ENCODE peak calls at places on chromosomes 2 and 18, in five cellular contexts. Y is A549, G is HCT116, C is GM12878, Q is SK-N-SH. X is an unnamed sample.

GRCh38 chr18:28357785-28358401 is 181.0 kb upstream of the CDH2 start:
- DNase-seq in G (peak; percentile 18), Q (no peak), Y (peak; percentile 16), C (no peak), X (no peak)

GRCh38 chr2:71457959-71458322 is 4.6 kb downstream of the DYSF start:
- DNase-seq in Y (no peak), C (no peak), Q (no peak), G (no peak), X (no peak)

GRCh38 chr2:57943271-57943670 is 103.3 kb upstream of the VRK2 start:
- DNase-seq in G (no peak), Y (peak; percentile 10), C (no peak), Q (no peak), X (no peak)

GRCh38 chr2:133200684-133201421 is 367.4 kb downstream of the NCKAP5 start:
- DNase-seq in Y (peak; percentile 92), C (no peak), G (peak; percentile 56), Q (no peak), X (peak; percentile 24)

GRCh38 chr2:127621981-127622431 is 23.9 kb upstream of the GPR17 start:
- DNase-seq in Q (peak; percentile 14), C (no peak), G (no peak), Y (no peak), X (no peak)

GRCh38 chr2:149579972-149580882 is 7.3 kb downstream of the MMADHC start:
- DNase-seq in G (no peak), Q (no peak), Y (no peak), C (no peak), X (no peak)

GRCh38 chr2:124566518-124566970 is 541.5 kb downstream of the CNTNAP5 start:
- DNase-seq in Y (no peak), G (no peak), C (no peak), Q (no peak), X (no peak)

GRCh38 chr2:222561817-222562424 is 94.0 kb downstream of the FARSB start:
- DNase-seq in Q (peak; percentile 63), G (peak; percentile 39), C (peak; percentile 13), Y (peak; percentile 53), X (peak; percentile 43)

GRCh38 chr2:3628800-3629199 is 29.2 kb upstream of the ALLC start:
- DNase-seq in C (no peak), Q (no peak), G (peak; percentile 26), Y (peak; percentile 41), X (no peak)

GRCh38 chr2:234999740-235000425 is 48.1 kb downstream of the SH3BP4 start:
- DNase-seq in C (no peak), G (no peak), Q (no peak), Y (no peak), X (no peak)
- H3K4me1 ChIP-seq in C (no peaks in the 10 kb centered on the region), G (peaks cover 55% of the 10 kb centered on the region), Q (peaks cover 58% of the 10 kb centered on the region), Y (peaks cover 78% of the 10 kb centered on the region), X (peaks cover 75% of the 10 kb centered on the region)

DNA sequence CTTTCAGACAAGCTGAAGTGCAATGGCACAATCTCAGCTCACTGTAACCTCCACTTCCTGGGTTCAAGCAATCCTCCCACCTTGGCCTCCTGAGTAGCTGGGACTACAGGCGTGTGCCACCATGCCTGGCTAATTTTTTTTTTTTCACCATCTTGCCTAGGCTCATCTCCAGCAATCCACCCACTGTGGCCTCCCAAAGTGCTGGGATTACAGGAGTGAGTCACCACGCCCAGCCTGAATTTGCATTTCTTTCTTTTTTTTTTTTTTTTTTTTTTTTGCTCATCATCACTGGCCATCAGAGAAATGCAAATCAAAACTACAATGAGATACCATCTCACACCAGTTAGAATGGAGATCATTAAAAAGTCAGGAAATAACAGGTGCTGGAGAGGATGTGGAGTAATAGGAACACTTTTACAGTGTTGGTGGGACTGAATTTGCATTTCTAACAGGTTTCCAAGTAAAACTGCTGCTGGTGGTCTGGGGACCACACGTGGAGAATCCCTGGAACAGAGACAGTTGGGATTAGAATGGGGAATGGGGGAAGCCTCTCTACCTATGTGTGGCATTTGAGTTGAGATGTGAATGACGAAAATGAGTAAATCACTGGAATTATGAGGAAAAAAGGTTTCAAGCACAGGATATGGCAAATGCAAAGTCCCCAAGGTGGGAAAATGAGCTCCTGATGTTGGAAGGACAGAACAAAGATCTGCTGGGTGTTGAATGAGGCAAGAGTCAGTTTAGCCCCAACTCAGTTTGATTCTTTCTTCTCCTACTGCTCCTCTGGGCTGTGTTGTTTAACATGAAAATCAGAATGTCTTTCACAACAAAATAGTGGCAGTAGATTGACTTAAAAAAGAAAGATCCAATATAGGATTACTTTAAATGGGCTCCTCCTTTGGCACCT is 88.8 kb upstream of the MAP4K4 start:
- DNase-seq in Q (no peak), C (no peak), G (no peak), Y (no peak), X (no peak)
- TF ChIP-seq REST in Q (no peak), C (no peak), G (no peak), Y (no peak), X (no peak)

DNA sequence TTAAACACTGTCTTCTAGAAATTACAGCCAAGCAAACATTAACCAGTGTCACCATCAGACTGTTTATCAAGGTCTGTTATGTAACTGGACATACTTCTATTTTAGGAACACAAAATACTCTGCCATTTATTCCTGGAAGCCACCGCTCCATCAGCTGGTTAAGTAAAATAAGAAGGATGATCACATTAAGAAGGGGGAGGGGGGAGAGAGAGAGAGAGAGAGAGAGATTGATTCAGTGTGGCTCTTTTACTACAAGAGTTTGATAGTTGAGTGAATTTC is 47.9 kb downstream of the MBP start:
- DNase-seq in Y (no peak), C (no peak), Q (no peak), G (no peak), X (no peak)
- H3K4me1 ChIP-seq in Y (peaks cover 39% of the 10 kb centered on the region), C (peaks cover 12% of the 10 kb centered on the region), Q (peaks cover 7% of the 10 kb centered on the region), G (peaks cover 74% of the 10 kb centered on the region), X (peaks cover 46% of the 10 kb centered on the region)

GRCh38 chr2:20633794-20634259 is 17.1 kb downstream of the HS1BP3 start:
- DNase-seq in G (no peak), Y (no peak), C (no peak), Q (no peak), X (no peak)
- TF ChIP-seq REST in G (no peak), Y (no peak), C (no peak), Q (no peak), X (no peak)

GRCh38 chr2:45173513-45173912 is 164.3 kb upstream of the SIX2 start:
- DNase-seq in Y (peak; percentile 84), G (peak; percentile 59), Q (no peak), C (no peak), X (peak; percentile 94)
- H3K4me1 ChIP-seq in Y (peaks cover 23% of the 10 kb centered on the region), G (peaks cover 9% of the 10 kb centered on the region), Q (peaks cover 10% of the 10 kb centered on the region), C (no peaks in the 10 kb centered on the region), X (peaks cover 2% of the 10 kb centered on the region)

GRCh38 chr2:140880573-140880972 is 1250.2 kb downstream of the LRP1B start:
- DNase-seq in Q (no peak), Y (no peak), G (no peak), C (no peak), X (peak; percentile 33)
- TF ChIP-seq REST in Q (no peak), Y (no peak), G (no peak), C (no peak), X (no peak)

GRCh38 chr2:216559625-216560156 is 61.0 kb downstream of the RPL37A start:
- DNase-seq in C (no peak), Y (no peak), G (no peak), Q (no peak), X (no peak)

GRCh38 chr2:216556202-216556601 is 57.6 kb downstream of the RPL37A start:
- DNase-seq in Y (no peak), C (no peak), Q (no peak), G (no peak), X (no peak)

GRCh38 chr2:216555274-216555673 is 56.6 kb downstream of the RPL37A start:
- DNase-seq in Q (no peak), C (no peak), Y (no peak), G (no peak), X (no peak)

GRCh38 chr2:216557413-216557812 is 58.8 kb downstream of the RPL37A start:
- DNase-seq in C (no peak), Y (no peak), Q (no peak), G (no peak), X (no peak)

GRCh38 chr2:216557820-216558219 is 59.2 kb downstream of the RPL37A start:
- DNase-seq in Q (no peak), Y (no peak), G (no peak), C (no peak), X (no peak)
- H3K4me1 ChIP-seq in Q (peaks cover 17% of the 10 kb centered on the region), Y (no peaks in the 10 kb centered on the region), G (peaks cover 3% of the 10 kb centered on the region), C (no peaks in the 10 kb centered on the region), X (no peaks in the 10 kb centered on the region)

GRCh38 chr2:138516030-138516704 is 14.6 kb downstream of the SPOPL start:
- DNase-seq in Q (no peak), C (no peak), G (no peak), Y (peak; percentile 19), X (no peak)
- TF ChIP-seq REST in Q (no peak), C (no peak), G (no peak), Y (no peak), X (no peak)

DNA sequence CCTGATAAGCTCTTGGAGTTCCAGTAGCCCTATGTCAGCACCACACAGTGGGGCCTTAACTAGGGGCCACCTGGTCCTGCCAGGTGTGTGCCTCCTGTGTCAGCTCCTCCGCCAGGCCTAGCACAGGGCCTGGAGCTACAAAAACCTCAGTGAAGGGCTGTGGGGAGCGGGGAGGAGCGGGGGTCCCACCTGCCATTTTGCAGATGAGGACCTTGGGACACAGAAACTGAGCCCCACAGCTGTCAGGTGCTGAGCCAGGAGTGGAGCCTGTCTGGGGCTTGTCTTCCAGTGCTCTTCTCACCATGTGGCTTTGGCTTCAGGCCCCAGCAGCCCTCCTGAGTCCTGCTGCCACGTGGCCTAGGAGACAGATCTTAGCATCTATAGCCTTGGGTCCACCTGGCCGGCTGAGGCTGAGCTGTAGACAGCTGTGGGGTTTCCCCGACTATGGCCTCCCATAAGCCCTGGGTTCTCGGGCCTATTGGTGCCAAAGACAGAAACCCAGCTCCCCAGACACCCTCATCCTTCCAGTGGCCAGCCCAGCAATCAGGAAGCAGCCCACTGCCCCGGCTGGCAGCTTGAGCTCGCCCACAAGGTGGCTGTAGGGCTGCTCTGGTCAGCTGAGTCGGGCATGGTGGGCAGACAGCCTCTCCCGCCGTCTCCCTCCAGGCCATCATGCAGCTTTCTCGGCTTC is 104.5 kb upstream of the MCFD2 start:
- DNase-seq in Q (no peak), Y (no peak), C (no peak), G (no peak), X (no peak)
- H3K4me1 ChIP-seq in Q (peaks cover 42% of the 10 kb centered on the region), Y (peaks cover 25% of the 10 kb centered on the region), C (no peaks in the 10 kb centered on the region), G (peaks cover 23% of the 10 kb centered on the region), X (peaks cover 13% of the 10 kb centered on the region)

X was measured in Panc1.